ENCODE peak calls at places on chromosome 4, in nine cellular contexts. F is stimulated activated naive CD4-positive, alpha-beta T cell; K is GM12892; Z is naive B cell; S is upper lobe of right lung; A is HTR-8/SVneo; G is activated CD8-positive, alpha-beta memory T cell treated with anti-CD3 and anti-CD28 coated beads for 4 hours; J is stimulated activated CD4-positive, alpha-beta T cell treated with anti-CD3 and anti-CD28 coated beads, Interleukin-12 subunit alpha, Interleukin-12 subunit beta, amount 100 ng/mL, for 24 hours; T is cardiac muscle cell. I is an unnamed sample.

GRCh38 chr4:97330915-97331314 is 812.4 kb downstream of the STPG2 start:
- DNase-seq in G (no peak), J (no peak), T (no peak), Z (no peak), K (no peak), S (no peak), A (no peak), F (no peak), I (no peak)

GRCh38 chr4:70425306-70425705 is 27.6 kb downstream of the OPRPN start:
- DNase-seq in Z (no peak), T (no peak), K (no peak), A (no peak), J (no peak), S (no peak), F (no peak), G (no peak), I (no peak)

GRCh38 chr4:20418865-20419451 is 167.3 kb downstream of the SLIT2 start:
- DNase-seq in A (peak), F (peak), J (no peak), K (no peak), G (no peak), Z (peak), S (no peak), T (peak), I (no peak)

GRCh38 chr4:172362569-172362968 is 549.4 kb downstream of the GALNTL6 start:
- DNase-seq in T (no peak), G (no peak), S (no peak), Z (no peak), A (no peak), K (no peak), J (no peak), F (no peak), I (no peak)

GRCh38 chr4:8266088-8266487 is 3.5 kb upstream of the HTRA3 start:
- DNase-seq in G (no peak), A (no peak), S (no peak), F (no peak), T (no peak), Z (no peak), K (no peak), J (no peak), I (no peak)

GRCh38 chr4:16199132-16199531 is 27.1 kb downstream of the TAPT1 start:
- DNase-seq in K (no peak), Z (no peak), J (no peak), G (no peak), S (no peak), A (no peak), T (peak), F (no peak), I (no peak)

GRCh38 chr4:116752027-116752426 is 333.3 kb downstream of the TRAM1L1 start:
- DNase-seq in S (no peak), F (no peak), A (no peak), T (no peak), Z (no peak), G (no peak), J (no peak), K (no peak), I (no peak)

GRCh38 chr4:149933120-149933519 is 117.5 kb upstream of the IQCM start:
- DNase-seq in A (no peak), S (no peak), G (no peak), K (no peak), J (no peak), Z (no peak), T (no peak), F (no peak), I (no peak)

GRCh38 chr4:184624972-184625554 is 24.2 kb downstream of the CASP3 start:
- DNase-seq in J (no peak), S (no peak), A (no peak), G (no peak), K (no peak), F (no peak), Z (no peak), T (no peak), I (no peak)

GRCh38 chr4:95981591-95981990 is 141.7 kb downstream of the PDHA2 start:
- DNase-seq in A (no peak), Z (no peak), J (no peak), T (no peak), F (no peak), S (no peak), K (no peak), G (no peak), I (no peak)

GRCh38 chr4:53622739-53623151 is 31.5 kb upstream of the LNX1 start:
- DNase-seq in G (no peak), F (no peak), K (no peak), S (no peak), T (no peak), Z (no peak), A (no peak), J (no peak), I (no peak)

GRCh38 chr4:158823461-158823873 is 54.6 kb downstream of the FNIP2 start:
- DNase-seq in S (no peak), G (no peak), Z (no peak), K (no peak), T (no peak), F (no peak), A (no peak), J (no peak), I (no peak)

I was measured in GM18507.